ENCODE peak calls at places on chromosomes 11 and 22, in six cellular contexts. One of them, this sample, is unnamed.

GRCh38 chr11:3161309-3161708 is 3.8 kb downstream of the OSBPL5 start:
- DNase-seq in SK-N-SH: no peak
- DNase-seq in fibroblast of mammary gland: peak
- DNase-seq in GM06990: no peak
- DNase-seq in chondrocyte: peak
- DNase-seq in adrenal gland: no peak
- DNase-seq in this sample: no peak

GRCh38 chr11:78022397-78023396 is at the start of gene KCTD14:
- DNase-seq in SK-N-SH: peak
- DNase-seq in fibroblast of mammary gland: no peak
- DNase-seq in GM06990: no peak
- DNase-seq in chondrocyte: no peak
- DNase-seq in adrenal gland: peak
- DNase-seq in this sample: no peak

GRCh38 chr11:36273110-36273509 is 16.1 kb downstream of the COMMD9 start:
- DNase-seq in SK-N-SH: no peak
- DNase-seq in fibroblast of mammary gland: peak
- DNase-seq in GM06990: no peak
- DNase-seq in chondrocyte: no peak
- DNase-seq in adrenal gland: no peak
- DNase-seq in this sample: no peak

GRCh38 chr22:26435327-26436093 is 6.5 kb downstream of the ASPHD2 start:
- DNase-seq in SK-N-SH: no peak
- DNase-seq in fibroblast of mammary gland: no peak
- DNase-seq in GM06990: no peak
- DNase-seq in chondrocyte: no peak
- DNase-seq in adrenal gland: no peak
- DNase-seq in this sample: no peak

GRCh38 chr11:19349340-19350025 is 108.7 kb upstream of the E2F8 start:
- DNase-seq in SK-N-SH: no peak
- DNase-seq in fibroblast of mammary gland: peak
- DNase-seq in GM06990: no peak
- DNase-seq in chondrocyte: no peak
- DNase-seq in adrenal gland: no peak
- DNase-seq in this sample: no peak

GRCh38 chr11:1872267-1872985 is 19.3 kb downstream of the PRR33 start:
- DNase-seq in SK-N-SH: no peak
- DNase-seq in fibroblast of mammary gland: no peak
- DNase-seq in GM06990: no peak
- DNase-seq in chondrocyte: no peak
- DNase-seq in adrenal gland: peak
- DNase-seq in this sample: no peak

GRCh38 chr11:125110996-125111340 is 458 bp downstream of the TMEM218 start:
- DNase-seq in SK-N-SH: peak
- DNase-seq in fibroblast of mammary gland: peak
- DNase-seq in GM06990: no peak
- DNase-seq in chondrocyte: no peak
- DNase-seq in adrenal gland: no peak
- DNase-seq in this sample: no peak

GRCh38 chr11:69439127-69439526 is 42.3 kb upstream of the LINC01488 start:
- DNase-seq in SK-N-SH: no peak
- DNase-seq in fibroblast of mammary gland: no peak
- DNase-seq in GM06990: no peak
- DNase-seq in chondrocyte: peak
- DNase-seq in adrenal gland: no peak
- DNase-seq in this sample: no peak

GRCh38 chr22:42747701-42748513 is 27.2 kb upstream of the A4GALT start:
- DNase-seq in SK-N-SH: no peak
- DNase-seq in fibroblast of mammary gland: peak
- DNase-seq in GM06990: no peak
- DNase-seq in chondrocyte: no peak
- DNase-seq in adrenal gland: no peak
- DNase-seq in this sample: no peak

GRCh38 chr11:61685611-61685955 is 5.4 kb downstream of the DAGLA start:
- DNase-seq in SK-N-SH: no peak
- DNase-seq in fibroblast of mammary gland: no peak
- DNase-seq in GM06990: no peak
- DNase-seq in chondrocyte: no peak
- DNase-seq in adrenal gland: no peak
- DNase-seq in this sample: no peak

GRCh38 chr11:102662607-102663006 is 37.5 kb upstream of the MMP20 start:
- DNase-seq in SK-N-SH: no peak
- DNase-seq in fibroblast of mammary gland: no peak
- DNase-seq in GM06990: no peak
- DNase-seq in chondrocyte: no peak
- DNase-seq in adrenal gland: no peak
- DNase-seq in this sample: no peak

GRCh38 chr22:37544955-37545702 is 15.2 kb upstream of the CDC42EP1 start:
- DNase-seq in SK-N-SH: peak
- DNase-seq in fibroblast of mammary gland: peak
- DNase-seq in GM06990: no peak
- DNase-seq in chondrocyte: no peak
- DNase-seq in adrenal gland: peak
- DNase-seq in this sample: peak

GRCh38 chr11:102186836-102187235 is 76.6 kb downstream of the YAP1 start:
- DNase-seq in SK-N-SH: no peak
- DNase-seq in fibroblast of mammary gland: peak
- DNase-seq in GM06990: no peak
- DNase-seq in chondrocyte: no peak
- DNase-seq in adrenal gland: no peak
- DNase-seq in this sample: no peak

GRCh38 chr11:14070866-14071265 is 108.3 kb downstream of the SPON1 start:
- DNase-seq in SK-N-SH: no peak
- DNase-seq in fibroblast of mammary gland: peak
- DNase-seq in GM06990: no peak
- DNase-seq in chondrocyte: no peak
- DNase-seq in adrenal gland: no peak
- DNase-seq in this sample: no peak

GRCh38 chr22:37313376-37314314 is 31.3 kb downstream of the CYTH4 start:
- DNase-seq in SK-N-SH: no peak
- DNase-seq in fibroblast of mammary gland: no peak
- DNase-seq in GM06990: no peak
- DNase-seq in chondrocyte: no peak
- DNase-seq in adrenal gland: no peak
- DNase-seq in this sample: no peak

GRCh38 chr11:82747471-82747870 is 13.8 kb upstream of the FAM181B start:
- DNase-seq in SK-N-SH: no peak
- DNase-seq in fibroblast of mammary gland: no peak
- DNase-seq in GM06990: no peak
- DNase-seq in chondrocyte: no peak
- DNase-seq in adrenal gland: no peak
- DNase-seq in this sample: no peak

GRCh38 chr11:119346605-119347004 is at the start of gene MFRP:
- DNase-seq in SK-N-SH: no peak
- DNase-seq in fibroblast of mammary gland: no peak
- DNase-seq in GM06990: no peak
- DNase-seq in chondrocyte: peak
- DNase-seq in adrenal gland: no peak
- DNase-seq in this sample: no peak

GRCh38 chr22:18068381-18068988 is 9.3 kb upstream of the PEX26 start:
- DNase-seq in SK-N-SH: no peak
- DNase-seq in fibroblast of mammary gland: no peak
- DNase-seq in GM06990: no peak
- DNase-seq in chondrocyte: peak
- DNase-seq in adrenal gland: no peak
- DNase-seq in this sample: no peak

GRCh38 chr11:105490333-105490732 is 119.5 kb upstream of the GRIA4 start:
- DNase-seq in SK-N-SH: no peak
- DNase-seq in fibroblast of mammary gland: no peak
- DNase-seq in GM06990: no peak
- DNase-seq in chondrocyte: no peak
- DNase-seq in adrenal gland: no peak
- DNase-seq in this sample: no peak

GRCh38 chr11:11605821-11606450 is 15.9 kb downstream of the GALNT18 start:
- DNase-seq in SK-N-SH: no peak
- DNase-seq in fibroblast of mammary gland: no peak
- DNase-seq in GM06990: no peak
- DNase-seq in chondrocyte: no peak
- DNase-seq in adrenal gland: no peak
- DNase-seq in this sample: no peak

GRCh38 chr11:29255401-29255800 is 761.4 kb downstream of the KCNA4 start:
- DNase-seq in SK-N-SH: no peak
- DNase-seq in fibroblast of mammary gland: no peak
- DNase-seq in GM06990: no peak
- DNase-seq in chondrocyte: no peak
- DNase-seq in adrenal gland: no peak
- DNase-seq in this sample: no peak

GRCh38 chr22:44127353-44127752 is 53.4 kb upstream of the PARVG start:
- DNase-seq in SK-N-SH: no peak
- DNase-seq in fibroblast of mammary gland: peak
- DNase-seq in GM06990: no peak
- DNase-seq in chondrocyte: no peak
- DNase-seq in adrenal gland: peak
- DNase-seq in this sample: no peak

GRCh38 chr11:28674432-28675076 is 566.4 kb downstream of the METTL15 start:
- DNase-seq in SK-N-SH: peak
- DNase-seq in fibroblast of mammary gland: peak
- DNase-seq in GM06990: no peak
- DNase-seq in chondrocyte: no peak
- DNase-seq in adrenal gland: no peak
- DNase-seq in this sample: no peak

GRCh38 chr11:441418-442274 is at the start of gene ANO9:
- DNase-seq in SK-N-SH: peak
- DNase-seq in fibroblast of mammary gland: no peak
- DNase-seq in GM06990: peak
- DNase-seq in chondrocyte: peak
- DNase-seq in adrenal gland: no peak
- DNase-seq in this sample: peak

GRCh38 chr11:88482871-88483301 is 145.3 kb upstream of the CTSC start:
- DNase-seq in SK-N-SH: no peak
- DNase-seq in fibroblast of mammary gland: peak
- DNase-seq in GM06990: no peak
- DNase-seq in chondrocyte: no peak
- DNase-seq in adrenal gland: no peak
- DNase-seq in this sample: no peak

GRCh38 chr11:128572965-128573364 is 14.4 kb downstream of the ETS1 start:
- DNase-seq in SK-N-SH: no peak
- DNase-seq in fibroblast of mammary gland: no peak
- DNase-seq in GM06990: no peak
- DNase-seq in chondrocyte: no peak
- DNase-seq in adrenal gland: no peak
- DNase-seq in this sample: no peak

GRCh38 chr11:95299078-95299611 is 68.1 kb upstream of the SESN3 start:
- DNase-seq in SK-N-SH: no peak
- DNase-seq in fibroblast of mammary gland: peak
- DNase-seq in GM06990: no peak
- DNase-seq in chondrocyte: no peak
- DNase-seq in adrenal gland: no peak
- DNase-seq in this sample: no peak

GRCh38 chr11:70116386-70117077 is 38.4 kb downstream of the ANO1 start:
- DNase-seq in SK-N-SH: no peak
- DNase-seq in fibroblast of mammary gland: no peak
- DNase-seq in GM06990: no peak
- DNase-seq in chondrocyte: no peak
- DNase-seq in adrenal gland: no peak
- DNase-seq in this sample: no peak

GRCh38 chr22:19912236-19912999 is 29.2 kb upstream of the COMT start:
- DNase-seq in SK-N-SH: no peak
- DNase-seq in fibroblast of mammary gland: no peak
- DNase-seq in GM06990: no peak
- DNase-seq in chondrocyte: no peak
- DNase-seq in adrenal gland: no peak
- DNase-seq in this sample: no peak
- TF ChIP-seq CTCF in SK-N-SH: no peak
- TF ChIP-seq CTCF in fibroblast of mammary gland: no peak
- TF ChIP-seq CTCF in GM06990: no peak
- TF ChIP-seq CTCF in chondrocyte: no peak
- TF ChIP-seq CTCF in adrenal gland: no peak
- TF ChIP-seq CTCF in this sample: no peak

DNA sequence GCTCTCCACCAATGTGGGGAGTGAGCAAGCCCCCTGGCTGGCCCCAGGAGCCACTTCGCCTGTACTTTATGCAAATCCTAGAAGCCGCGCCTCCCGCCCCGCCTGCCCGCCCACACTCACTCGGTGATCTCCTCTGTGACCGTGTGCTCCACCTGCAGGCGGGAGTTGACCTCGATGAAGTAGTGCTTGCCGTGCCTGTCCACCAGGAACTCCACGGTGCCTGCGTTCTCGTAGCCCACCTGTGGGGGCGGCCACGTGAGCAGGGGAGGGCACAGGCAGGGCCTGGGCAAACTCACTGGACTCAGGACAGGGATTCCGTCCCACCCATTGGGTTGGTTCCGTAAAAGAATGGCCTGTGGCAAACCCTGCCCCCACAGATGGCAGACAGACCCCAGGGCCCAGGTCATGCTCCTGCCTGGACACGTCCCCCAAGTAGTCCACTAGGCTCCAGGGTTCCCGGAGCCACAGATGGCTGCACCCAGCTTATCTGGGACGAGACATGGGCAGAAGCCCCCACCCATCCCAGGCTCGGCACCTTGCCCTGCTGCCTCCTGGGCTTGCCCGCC is 11.9 kb downstream of the LRFN4 start:
- DNase-seq in SK-N-SH: peak
- DNase-seq in fibroblast of mammary gland: no peak
- DNase-seq in GM06990: peak
- DNase-seq in chondrocyte: no peak
- DNase-seq in adrenal gland: no peak
- DNase-seq in this sample: peak
- TF ChIP-seq CTCF in SK-N-SH: peak
- TF ChIP-seq CTCF in fibroblast of mammary gland: no peak
- TF ChIP-seq CTCF in GM06990: peak
- TF ChIP-seq CTCF in chondrocyte: peak
- TF ChIP-seq CTCF in adrenal gland: no peak
- TF ChIP-seq CTCF in this sample: peak

GRCh38 chr11:17267576-17267975 is 9.0 kb upstream of the NUCB2 start:
- DNase-seq in SK-N-SH: no peak
- DNase-seq in fibroblast of mammary gland: peak
- DNase-seq in GM06990: no peak
- DNase-seq in chondrocyte: no peak
- DNase-seq in adrenal gland: no peak
- DNase-seq in this sample: no peak
- TF ChIP-seq CTCF in SK-N-SH: no peak
- TF ChIP-seq CTCF in fibroblast of mammary gland: no peak
- TF ChIP-seq CTCF in GM06990: no peak
- TF ChIP-seq CTCF in chondrocyte: no peak
- TF ChIP-seq CTCF in adrenal gland: no peak
- TF ChIP-seq CTCF in this sample: no peak

GRCh38 chr22:46678785-46679700 is 58.9 kb downstream of the GRAMD4 start:
- DNase-seq in SK-N-SH: no peak
- DNase-seq in fibroblast of mammary gland: peak
- DNase-seq in GM06990: no peak
- DNase-seq in chondrocyte: no peak
- DNase-seq in adrenal gland: no peak
- DNase-seq in this sample: no peak

GRCh38 chr22:46678003-46678657 is 57.9 kb downstream of the GRAMD4 start:
- DNase-seq in SK-N-SH: no peak
- DNase-seq in fibroblast of mammary gland: no peak
- DNase-seq in GM06990: no peak
- DNase-seq in chondrocyte: no peak
- DNase-seq in adrenal gland: no peak
- DNase-seq in this sample: no peak

GRCh38 chr22:46679711-46680269 is 58.3 kb downstream of the CERK start:
- DNase-seq in SK-N-SH: no peak
- DNase-seq in fibroblast of mammary gland: no peak
- DNase-seq in GM06990: no peak
- DNase-seq in chondrocyte: no peak
- DNase-seq in adrenal gland: no peak
- DNase-seq in this sample: no peak

GRCh38 chr22:46682011-46682731 is 55.9 kb downstream of the CERK start:
- DNase-seq in SK-N-SH: no peak
- DNase-seq in fibroblast of mammary gland: no peak
- DNase-seq in GM06990: no peak
- DNase-seq in chondrocyte: no peak
- DNase-seq in adrenal gland: no peak
- DNase-seq in this sample: no peak

GRCh38 chr22:46681010-46681409 is 57.0 kb downstream of the CERK start:
- DNase-seq in SK-N-SH: peak
- DNase-seq in fibroblast of mammary gland: no peak
- DNase-seq in GM06990: no peak
- DNase-seq in chondrocyte: no peak
- DNase-seq in adrenal gland: no peak
- DNase-seq in this sample: peak
- TF ChIP-seq CTCF in SK-N-SH: peak
- TF ChIP-seq CTCF in fibroblast of mammary gland: peak
- TF ChIP-seq CTCF in GM06990: peak
- TF ChIP-seq CTCF in chondrocyte: no peak
- TF ChIP-seq CTCF in adrenal gland: no peak
- TF ChIP-seq CTCF in this sample: peak